ENCODE peak calls at places on chromosomes 3 and 15, in four cellular contexts. P is IMR-90, D is left ventricle myocardium inferior, L is HCT116. B is an unnamed sample.

GRCh38 chr3:46892285-46893145 is 15.0 kb downstream of the PTH1R start:
- DNase-seq in P (peak), L (peak), D (peak), B (peak)

GRCh38 chr3:4935347-4935746 is 43.9 kb upstream of the BHLHE40 start:
- DNase-seq in L (no peak), P (no peak), D (no peak), B (no peak)

GRCh38 chr3:117193390-117193789 is 483.8 kb downstream of the TUSC7 start:
- DNase-seq in P (no peak), L (no peak), D (no peak), B (peak)

GRCh38 chr3:194714122-194714425 is 28.4 kb downstream of the FAM43A start:
- DNase-seq in P (no peak), D (no peak), L (no peak), B (no peak)

GRCh38 chr3:167733961-167734497 is 663 bp downstream of the PDCD10 start:
- DNase-seq in D (no peak), L (no peak), P (peak), B (no peak)

GRCh38 chr15:92159906-92160841 is 233.5 kb upstream of the ST8SIA2 start:
- DNase-seq in L (no peak), P (no peak), D (no peak), B (no peak)

GRCh38 chr3:186931487-186932280 is 1.4 kb downstream of the ST6GAL1 start:
- DNase-seq in L (no peak), P (peak), D (peak), B (no peak)

GRCh38 chr3:46129588-46130272 is 78.4 kb downstream of the CCR1 start:
- DNase-seq in L (no peak), P (no peak), D (no peak), B (no peak)

GRCh38 chr15:56759450-56759845 is 26.1 kb upstream of the ZNF280D start:
- DNase-seq in P (peak), L (no peak), D (peak), B (no peak)

GRCh38 chr3:13619661-13620230 is 70.8 kb downstream of the FBLN2 start:
- DNase-seq in D (no peak), P (no peak), L (no peak), B (no peak)

GRCh38 chr3:99534951-99535704 is 103.3 kb upstream of the COL8A1 start:
- DNase-seq in D (no peak), P (peak), L (no peak), B (no peak)

GRCh38 chr3:193851941-193852674 is 259.1 kb downstream of the OPA1 start:
- DNase-seq in L (no peak), P (no peak), D (no peak), B (no peak)

GRCh38 chr3:39108309-39108708 is 829 bp downstream of the TTC21A start:
- DNase-seq in D (no peak), P (no peak), L (no peak), B (no peak)

GRCh38 chr3:96700322-96701315 is 113.8 kb upstream of the EPHA6 start:
- DNase-seq in L (no peak), D (no peak), P (no peak), B (no peak)

GRCh38 chr15:62665449-62665848 is 377.1 kb upstream of the TPM1 start:
- DNase-seq in P (peak), L (no peak), D (no peak), B (no peak)

GRCh38 chr3:124780356-124780755 is 50.1 kb downstream of the UMPS start:
- DNase-seq in P (peak), L (no peak), D (peak), B (no peak)

GRCh38 chr3:149506965-149507364 is 32.5 kb downstream of the TM4SF4 start:
- DNase-seq in D (no peak), P (no peak), L (no peak), B (no peak)

GRCh38 chr3:111712294-111713180 is 117.4 kb upstream of the ZBED2 start:
- DNase-seq in L (no peak), P (no peak), D (no peak), B (no peak)

GRCh38 chr3:1087066-1087555 is 5.7 kb upstream of the CNTN6 start:
- DNase-seq in P (peak), L (no peak), D (no peak), B (no peak)

GRCh38 chr15:29666241-29666640 is 156.0 kb downstream of the TJP1 start:
- DNase-seq in P (no peak), L (no peak), D (no peak), B (no peak)

GRCh38 chr3:189334064-189334920 is 162.5 kb downstream of the TPRG1 start:
- DNase-seq in D (no peak), L (no peak), P (no peak), B (no peak)

GRCh38 chr3:8445861-8446260 is 55.8 kb upstream of the LMCD1 start:
- DNase-seq in D (no peak), L (no peak), P (peak), B (no peak)

GRCh38 chr15:98000249-98001203 is 40.0 kb downstream of the ARRDC4 start:
- DNase-seq in L (no peak), D (no peak), P (no peak), B (no peak)

GRCh38 chr3:61638721-61639120 is 77.3 kb downstream of the PTPRG start:
- DNase-seq in D (no peak), P (peak), L (no peak), B (no peak)

GRCh38 chr3:64801856-64802255 is 114.1 kb upstream of the ADAMTS9 start:
- DNase-seq in D (no peak), L (no peak), P (no peak), B (no peak)

GRCh38 chr15:63023351-63023945 is 19.1 kb upstream of the TPM1 start:
- DNase-seq in L (no peak), D (no peak), P (peak), B (no peak)

GRCh38 chr15:33834892-33835730 is 133.2 kb upstream of the CHRM5 start:
- DNase-seq in P (no peak), D (no peak), L (no peak), B (no peak)

GRCh38 chr15:79209116-79209515 is 73.4 kb upstream of the ANKRD34C start:
- DNase-seq in L (no peak), D (no peak), P (no peak), B (no peak)

GRCh38 chr3:129827765-129828164 is 65.7 kb downstream of the TMCC1 start:
- DNase-seq in P (no peak), L (no peak), D (no peak), B (no peak)

GRCh38 chr15:62840518-62841268 is 201.9 kb upstream of the TPM1 start:
- DNase-seq in L (no peak), P (no peak), D (no peak), B (no peak)

GRCh38 chr15:61228025-61228901 is 839 bp downstream of the RORA start:
- DNase-seq in P (peak), L (no peak), D (peak), B (no peak)

GRCh38 chr3:12837295-12837986 is 3.9 kb downstream of the RPL32 start:
- DNase-seq in L (no peak), P (no peak), D (no peak), B (peak)

GRCh38 chr3:114745322-114746240 is 401.5 kb downstream of the ZBTB20 start:
- DNase-seq in P (peak), D (no peak), L (peak), B (no peak)

GRCh38 chr3:74515451-74515850 is 99.0 kb downstream of the CNTN3 start:
- DNase-seq in L (no peak), P (peak), D (no peak), B (no peak)

GRCh38 chr3:57135964-57136363 is 29.2 kb downstream of the IL17RD start:
- DNase-seq in D (no peak), L (no peak), P (no peak), B (no peak)

GRCh38 chr15:99177679-99178078 is 71.7 kb downstream of the TTC23 start:
- DNase-seq in D (no peak), P (no peak), L (no peak), B (no peak)

GRCh38 chr3:145902166-145902565 is 258.8 kb downstream of the PLOD2 start:
- DNase-seq in P (no peak), L (no peak), D (no peak), B (no peak)

GRCh38 chr15:34109775-34110663 is 8.1 kb downstream of the PGBD4 start:
- DNase-seq in L (peak), D (no peak), P (peak), B (no peak)

GRCh38 chr3:14505001-14505802 is 34.9 kb downstream of the GRIP2 start:
- DNase-seq in L (no peak), P (no peak), D (no peak), B (no peak)

GRCh38 chr3:55719508-55719907 is 232.4 kb upstream of the WNT5A start:
- DNase-seq in P (no peak), D (no peak), L (no peak), B (no peak)

GRCh38 chr3:55718475-55718874 is 231.4 kb upstream of the WNT5A start:
- DNase-seq in D (no peak), P (peak), L (no peak), B (no peak)

GRCh38 chr3:55721716-55722484 is 234.8 kb upstream of the WNT5A start:
- DNase-seq in D (no peak), P (peak), L (no peak), B (no peak)

GRCh38 chr3:55718956-55719355 is 231.8 kb upstream of the WNT5A start:
- DNase-seq in P (no peak), D (no peak), L (no peak), B (no peak)

GRCh38 chr3:55720614-55721013 is 233.5 kb upstream of the WNT5A start:
- DNase-seq in D (no peak), L (no peak), P (peak), B (no peak)
- TF ChIP-seq CTCF in D (peak), L (no peak), P (peak), B (peak)

GRCh38 chr15:90449206-90449735 is 61.2 kb downstream of the IQGAP1 start:
- DNase-seq in D (no peak), L (no peak), P (peak), B (no peak)

GRCh38 chr15:90456236-90456635 is 68.2 kb downstream of the IQGAP1 start:
- DNase-seq in D (no peak), L (no peak), P (no peak), B (no peak)

GRCh38 chr15:90451215-90451850 is 63.3 kb downstream of the IQGAP1 start:
- DNase-seq in P (peak), D (no peak), L (no peak), B (no peak)
- H3K4me3 ChIP-seq in P (no peak), D (no peak), L (no peak), B (no peak)

GRCh38 chr15:48112242-48112641 is 8.5 kb upstream of the SLC24A5 start:
- DNase-seq in D (no peak), L (peak), P (peak), B (peak)
- TF ChIP-seq CTCF in D (peak), L (no peak), P (peak), B (peak)

GRCh38 chr3:134313839-134314587 is 60.2 kb downstream of the AMOTL2 start:
- DNase-seq in L (no peak), D (no peak), P (no peak), B (no peak)

GRCh38 chr3:134314588-134315285 is 59.5 kb downstream of the AMOTL2 start:
- DNase-seq in D (no peak), P (no peak), L (no peak), B (no peak)

GRCh38 chr3:134317106-134317947 is 56.9 kb downstream of the AMOTL2 start:
- DNase-seq in D (no peak), L (no peak), P (no peak), B (no peak)

GRCh38 chr3:134312873-134313838 is 61.1 kb downstream of the AMOTL2 start:
- DNase-seq in P (peak), L (no peak), D (peak), B (no peak)

GRCh38 chr3:134315286-134316106 is 58.8 kb downstream of the AMOTL2 start:
- DNase-seq in D (peak), L (no peak), P (peak), B (no peak)
- H3K4me3 ChIP-seq in D (peak), L (no peak), P (no peak), B (no peak)

GRCh38 chr3:171459130-171459941 is 869 bp downstream of the TNIK start:
- DNase-seq in P (peak), L (no peak), D (peak), B (no peak)

GRCh38 chr3:171459942-171460225 is 321 bp downstream of the TNIK start:
- DNase-seq in D (no peak), P (no peak), L (no peak), B (no peak)

GRCh38 chr3:171458857-171459129 is 1.4 kb downstream of the TNIK start:
- DNase-seq in D (no peak), P (no peak), L (no peak), B (no peak)

GRCh38 chr3:171461087-171461917 is 1.1 kb upstream of the TNIK start:
- DNase-seq in L (peak), P (peak), D (no peak), B (peak)

GRCh38 chr3:171460226-171461086 is at the start of gene TNIK:
- DNase-seq in P (peak), D (peak), L (peak), B (peak)
- TF ChIP-seq CTCF in P (peak), D (peak), L (peak), B (peak)

GRCh38 chr15:39585871-39586301 is 5.0 kb downstream of the THBS1 start:
- DNase-seq in P (no peak), D (no peak), L (no peak), B (no peak)
- H3K4me3 ChIP-seq in P (no peak), D (no peak), L (no peak), B (no peak)

GRCh38 chr3:137972401-137972800 is 37.6 kb upstream of the CLDN18 start:
- DNase-seq in L (no peak), D (no peak), P (no peak), B (no peak)

DNA sequence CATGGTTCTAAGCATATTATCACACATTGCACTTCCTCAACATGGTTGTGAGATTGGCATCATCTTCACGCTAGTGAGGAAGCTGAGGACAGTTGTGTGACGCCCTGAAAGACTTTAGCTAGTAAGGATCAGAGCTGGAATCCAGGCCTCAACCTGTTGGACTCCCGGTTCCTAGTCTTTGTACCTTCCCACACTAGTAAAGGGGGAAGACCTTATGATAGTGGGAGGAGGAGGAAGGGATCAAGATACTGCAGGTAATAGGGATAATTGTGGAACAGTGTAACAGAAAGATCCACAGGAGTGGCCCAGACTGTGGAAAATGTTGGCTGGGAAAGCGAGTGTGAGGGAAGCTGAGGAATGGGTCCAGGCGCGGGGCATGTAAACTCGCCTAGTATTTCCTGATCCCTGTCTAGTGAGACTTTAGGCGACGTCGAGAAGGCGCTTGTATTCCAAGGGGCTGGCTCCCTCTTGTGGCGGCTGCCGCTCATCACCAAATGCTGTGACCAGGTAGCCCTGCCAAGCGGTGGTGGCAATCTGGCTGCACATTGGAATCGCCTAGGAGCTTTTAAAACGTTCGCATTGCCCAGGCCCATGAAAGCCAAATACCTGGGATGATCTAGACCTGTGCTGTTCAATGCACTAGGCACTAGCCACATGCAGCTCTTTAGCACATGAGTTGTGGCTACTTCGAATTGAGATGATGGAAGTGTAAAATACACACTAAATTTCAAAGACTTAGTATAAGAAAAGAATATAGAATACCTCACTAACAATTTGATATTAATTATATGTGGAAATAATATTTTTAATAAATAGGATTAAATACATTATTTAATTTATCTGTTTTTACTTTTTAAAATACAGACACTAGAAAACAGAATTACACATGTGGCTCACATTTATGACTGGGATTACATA is 38.8 kb upstream of the CLDN18 start:
- DNase-seq in L (peak), D (peak), P (peak), B (peak)
- TF ChIP-seq CTCF in L (peak), D (peak), P (peak), B (peak)

B was measured in LNCaP clone FGC.